ENCODE peak calls at places on chromosomes 12 and 14, in eight cellular contexts. One of them, this sample, is unnamed.

GRCh38 chr14:104119119-104119699 is 19.2 kb upstream of the KIF26A start:
- DNase-seq in IMR-90: no peak
- DNase-seq in stomach: peak; percentile 23
- DNase-seq in breast epithelium: no peak
- DNase-seq in uterus: no peak
- DNase-seq in HepG2: no peak
- DNase-seq in testis: no peak
- DNase-seq in ovary: no peak
- DNase-seq in this sample: no peak

GRCh38 chr12:17609152-17609551 is 480.8 kb downstream of the RERGL start:
- DNase-seq in IMR-90: no peak
- DNase-seq in stomach: no peak
- DNase-seq in breast epithelium: no peak
- DNase-seq in uterus: no peak
- DNase-seq in HepG2: no peak
- DNase-seq in testis: no peak
- DNase-seq in ovary: no peak
- DNase-seq in this sample: no peak

GRCh38 chr14:84929834-84930233 is 600.1 kb upstream of the FLRT2 start:
- DNase-seq in IMR-90: no peak
- DNase-seq in stomach: no peak
- DNase-seq in breast epithelium: no peak
- DNase-seq in uterus: no peak
- DNase-seq in HepG2: no peak
- DNase-seq in testis: no peak
- DNase-seq in ovary: no peak
- DNase-seq in this sample: no peak

GRCh38 chr12:88577537-88577936 is 2.7 kb downstream of the KITLG start:
- DNase-seq in IMR-90: no peak
- DNase-seq in stomach: no peak
- DNase-seq in breast epithelium: no peak
- DNase-seq in uterus: no peak
- DNase-seq in HepG2: no peak
- DNase-seq in testis: no peak
- DNase-seq in ovary: no peak
- DNase-seq in this sample: no peak

GRCh38 chr14:75523771-75524171 is 1.5 kb downstream of the BATF start:
- DNase-seq in IMR-90: peak; percentile 18
- DNase-seq in stomach: no peak
- DNase-seq in breast epithelium: no peak
- DNase-seq in uterus: peak; percentile 38
- DNase-seq in HepG2: no peak
- DNase-seq in testis: no peak
- DNase-seq in ovary: no peak
- DNase-seq in this sample: no peak

GRCh38 chr14:54902521-54903420 is at the start of gene GCH1:
- DNase-seq in IMR-90: peak; percentile 16
- DNase-seq in stomach: peak; percentile 86
- DNase-seq in breast epithelium: peak; percentile 46
- DNase-seq in uterus: peak; percentile 32
- DNase-seq in HepG2: peak; percentile 72
- DNase-seq in testis: peak; percentile 89
- DNase-seq in ovary: peak; percentile 66
- DNase-seq in this sample: no peak

GRCh38 chr14:35121026-35121886 is 534 bp downstream of the PPP2R3C start:
- DNase-seq in IMR-90: no peak
- DNase-seq in stomach: no peak
- DNase-seq in breast epithelium: no peak
- DNase-seq in uterus: no peak
- DNase-seq in HepG2: no peak
- DNase-seq in testis: peak; percentile 25
- DNase-seq in ovary: peak; percentile 36
- DNase-seq in this sample: no peak

GRCh38 chr12:17642340-17642650 is 447.7 kb downstream of the RERGL start:
- DNase-seq in IMR-90: no peak
- DNase-seq in stomach: no peak
- DNase-seq in breast epithelium: no peak
- DNase-seq in uterus: no peak
- DNase-seq in HepG2: no peak
- DNase-seq in testis: no peak
- DNase-seq in ovary: no peak
- DNase-seq in this sample: no peak

GRCh38 chr14:44895716-44896115 is 66.0 kb downstream of the KLHL28 start:
- DNase-seq in IMR-90: peak; percentile 90
- DNase-seq in stomach: no peak
- DNase-seq in breast epithelium: no peak
- DNase-seq in uterus: no peak
- DNase-seq in HepG2: no peak
- DNase-seq in testis: no peak
- DNase-seq in ovary: no peak
- DNase-seq in this sample: no peak

GRCh38 chr12:96501908-96502307 is 12.5 kb downstream of the CFAP54 start:
- DNase-seq in IMR-90: no peak
- DNase-seq in stomach: no peak
- DNase-seq in breast epithelium: no peak
- DNase-seq in uterus: no peak
- DNase-seq in HepG2: no peak
- DNase-seq in testis: no peak
- DNase-seq in ovary: no peak
- DNase-seq in this sample: no peak

GRCh38 chr14:39176263-39177167 is 1.5 kb downstream of the PNN start:
- DNase-seq in IMR-90: no peak
- DNase-seq in stomach: no peak
- DNase-seq in breast epithelium: no peak
- DNase-seq in uterus: no peak
- DNase-seq in HepG2: no peak
- DNase-seq in testis: no peak
- DNase-seq in ovary: no peak
- DNase-seq in this sample: no peak

GRCh38 chr12:132345555-132346200 is 16.3 kb upstream of the GALNT9 start:
- DNase-seq in IMR-90: no peak
- DNase-seq in stomach: no peak
- DNase-seq in breast epithelium: no peak
- DNase-seq in uterus: no peak
- DNase-seq in HepG2: no peak
- DNase-seq in testis: no peak
- DNase-seq in ovary: no peak
- DNase-seq in this sample: no peak

GRCh38 chr12:40622246-40622838 is 69.9 kb upstream of the CNTN1 start:
- DNase-seq in IMR-90: peak; percentile 43
- DNase-seq in stomach: peak; percentile 55
- DNase-seq in breast epithelium: peak; percentile 50
- DNase-seq in uterus: peak; percentile 23
- DNase-seq in HepG2: peak; percentile 19
- DNase-seq in testis: peak; percentile 91
- DNase-seq in ovary: peak; percentile 64
- DNase-seq in this sample: no peak

GRCh38 chr12:92863255-92863654 is 65.8 kb downstream of the EEA1 start:
- DNase-seq in IMR-90: no peak
- DNase-seq in stomach: no peak
- DNase-seq in breast epithelium: no peak
- DNase-seq in uterus: no peak
- DNase-seq in HepG2: no peak
- DNase-seq in testis: no peak
- DNase-seq in ovary: no peak
- DNase-seq in this sample: no peak

GRCh38 chr12:51961834-51962233 is 10.3 kb downstream of the ACVR1B start:
- DNase-seq in IMR-90: no peak
- DNase-seq in stomach: no peak
- DNase-seq in breast epithelium: no peak
- DNase-seq in uterus: no peak
- DNase-seq in HepG2: peak; percentile 25
- DNase-seq in testis: no peak
- DNase-seq in ovary: no peak
- DNase-seq in this sample: no peak

GRCh38 chr14:86115972-86116371 is 586.0 kb downstream of the FLRT2 start:
- DNase-seq in IMR-90: no peak
- DNase-seq in stomach: no peak
- DNase-seq in breast epithelium: no peak
- DNase-seq in uterus: no peak
- DNase-seq in HepG2: no peak
- DNase-seq in testis: no peak
- DNase-seq in ovary: no peak
- DNase-seq in this sample: no peak

GRCh38 chr12:124681779-124682391 is 114.5 kb upstream of the NCOR2 start:
- DNase-seq in IMR-90: peak; percentile 95
- DNase-seq in stomach: no peak
- DNase-seq in breast epithelium: no peak
- DNase-seq in uterus: peak; percentile 79
- DNase-seq in HepG2: peak; percentile 41
- DNase-seq in testis: no peak
- DNase-seq in ovary: no peak
- DNase-seq in this sample: no peak

GRCh38 chr12:128772249-128772648 is 51.5 kb downstream of the SLC15A4 start:
- DNase-seq in IMR-90: no peak
- DNase-seq in stomach: no peak
- DNase-seq in breast epithelium: no peak
- DNase-seq in uterus: no peak
- DNase-seq in HepG2: no peak
- DNase-seq in testis: no peak
- DNase-seq in ovary: no peak
- DNase-seq in this sample: no peak

GRCh38 chr14:36773136-36773540 is 111.5 kb downstream of the PAX9 start:
- DNase-seq in IMR-90: peak; percentile 15
- DNase-seq in stomach: no peak
- DNase-seq in breast epithelium: no peak
- DNase-seq in uterus: no peak
- DNase-seq in HepG2: peak; percentile 51
- DNase-seq in testis: no peak
- DNase-seq in ovary: no peak
- DNase-seq in this sample: no peak

GRCh38 chr14:77709412-77709811 is 1.5 kb downstream of the SLIRP start:
- DNase-seq in IMR-90: no peak
- DNase-seq in stomach: no peak
- DNase-seq in breast epithelium: no peak
- DNase-seq in uterus: no peak
- DNase-seq in HepG2: peak; percentile 13
- DNase-seq in testis: no peak
- DNase-seq in ovary: no peak
- DNase-seq in this sample: no peak

GRCh38 chr14:76371066-76371465 is 4.9 kb upstream of the ESRRB start:
- DNase-seq in IMR-90: no peak
- DNase-seq in stomach: no peak
- DNase-seq in breast epithelium: no peak
- DNase-seq in uterus: no peak
- DNase-seq in HepG2: no peak
- DNase-seq in testis: no peak
- DNase-seq in ovary: no peak
- DNase-seq in this sample: no peak

GRCh38 chr12:98638009-98638408 is 6.6 kb downstream of the IKBIP start:
- DNase-seq in IMR-90: no peak
- DNase-seq in stomach: no peak
- DNase-seq in breast epithelium: no peak
- DNase-seq in uterus: no peak
- DNase-seq in HepG2: no peak
- DNase-seq in testis: no peak
- DNase-seq in ovary: no peak
- DNase-seq in this sample: no peak

GRCh38 chr12:53051058-53051880 is 1.4 kb downstream of the TNS2 start:
- DNase-seq in IMR-90: peak; percentile 70
- DNase-seq in stomach: peak; percentile 59
- DNase-seq in breast epithelium: peak; percentile 75
- DNase-seq in uterus: peak; percentile 89
- DNase-seq in HepG2: peak; percentile 82
- DNase-seq in testis: peak; percentile 91
- DNase-seq in ovary: peak; percentile 57
- DNase-seq in this sample: peak; percentile 97
- H3K27ac ChIP-seq in IMR-90: peak overlapping the region; percentile 99
- H3K27ac ChIP-seq in stomach: peak overlapping the region; percentile 99
- H3K27ac ChIP-seq in breast epithelium: peak overlapping the region; percentile 99
- H3K27ac ChIP-seq in uterus: peak overlapping the region; percentile 99
- H3K27ac ChIP-seq in HepG2: peak overlapping the region; percentile 89
- H3K27ac ChIP-seq in testis: peak overlapping the region; percentile 89
- H3K27ac ChIP-seq in ovary: peak overlapping the region; percentile 99
- H3K27ac ChIP-seq in this sample: peak overlapping the region; percentile 96

GRCh38 chr12:99648183-99648582 is 630 bp downstream of the GARIN6 start:
- DNase-seq in IMR-90: no peak
- DNase-seq in stomach: no peak
- DNase-seq in breast epithelium: no peak
- DNase-seq in uterus: no peak
- DNase-seq in HepG2: no peak
- DNase-seq in testis: no peak
- DNase-seq in ovary: no peak
- DNase-seq in this sample: no peak
- TF ChIP-seq POLR2A in IMR-90: no peak
- TF ChIP-seq POLR2A in stomach: no peak
- TF ChIP-seq POLR2A in breast epithelium: no peak
- TF ChIP-seq POLR2A in uterus: no peak
- TF ChIP-seq POLR2A in HepG2: no peak
- TF ChIP-seq POLR2A in testis: no peak
- TF ChIP-seq POLR2A in ovary: no peak
- TF ChIP-seq POLR2A in this sample: no peak

DNA sequence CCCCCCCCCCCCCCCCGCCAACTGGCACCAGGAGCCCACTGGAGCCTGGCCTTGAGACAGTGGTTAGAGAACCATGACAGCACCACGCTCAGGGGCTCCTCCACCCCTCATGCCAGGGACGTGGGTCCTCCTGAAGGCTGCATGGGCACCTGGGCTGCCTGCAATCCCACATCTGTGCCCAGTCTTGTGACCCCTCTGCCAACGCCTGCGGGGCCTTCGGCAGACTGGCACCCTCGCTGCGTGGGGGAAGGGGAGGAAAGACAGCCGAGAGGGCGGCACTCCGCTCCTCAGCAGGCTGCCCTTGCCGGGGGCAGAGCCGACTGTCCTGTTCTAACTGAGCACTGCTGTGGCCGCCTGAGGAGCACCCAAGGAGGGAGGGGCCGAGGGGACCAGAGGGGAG is 6.0 kb downstream of the LRTM2 start:
- DNase-seq in IMR-90: no peak
- DNase-seq in stomach: no peak
- DNase-seq in breast epithelium: no peak
- DNase-seq in uterus: no peak
- DNase-seq in HepG2: no peak
- DNase-seq in testis: no peak
- DNase-seq in ovary: no peak
- DNase-seq in this sample: no peak
- H3K27me3 ChIP-seq in IMR-90: peaks cover 74% of the 10 kb centered on the region
- H3K27me3 ChIP-seq in stomach: peaks cover 97% of the 10 kb centered on the region
- H3K27me3 ChIP-seq in breast epithelium: no peaks in the 10 kb centered on the region
- H3K27me3 ChIP-seq in uterus: peaks cover 10% of the 10 kb centered on the region
- H3K27me3 ChIP-seq in HepG2: peaks cover 42% of the 10 kb centered on the region
- H3K27me3 ChIP-seq in testis: no peaks in the 10 kb centered on the region
- H3K27me3 ChIP-seq in ovary: no peaks in the 10 kb centered on the region
- H3K27me3 ChIP-seq in this sample: peaks cover 3% of the 10 kb centered on the region

GRCh38 chr12:50017653-50018052 is 7.6 kb downstream of the RACGAP1 start:
- DNase-seq in IMR-90: peak; percentile 61
- DNase-seq in stomach: no peak
- DNase-seq in breast epithelium: no peak
- DNase-seq in uterus: no peak
- DNase-seq in HepG2: no peak
- DNase-seq in testis: no peak
- DNase-seq in ovary: no peak
- DNase-seq in this sample: no peak
- H3K27ac ChIP-seq in IMR-90: peak overlapping the region; percentile 91
- H3K27ac ChIP-seq in stomach: peak overlapping the region; percentile 75
- H3K27ac ChIP-seq in breast epithelium: no peak overlapping the region
- H3K27ac ChIP-seq in uterus: no peak overlapping the region
- H3K27ac ChIP-seq in HepG2: peak overlapping the region; percentile 21
- H3K27ac ChIP-seq in testis: peak overlapping the region; percentile 57
- H3K27ac ChIP-seq in ovary: no peak overlapping the region
- H3K27ac ChIP-seq in this sample: peak overlapping the region; percentile 53